ENCODE peak calls at places on chromosome 1, in nine cellular contexts. One of them, this sample, is unnamed.

GRCh38 chr1:209885403-209886218 is 52.4 kb upstream of the SYT14 start:
- DNase-seq in lung: no peak
- DNase-seq in cardiac muscle cell: no peak
- DNase-seq in psoas muscle: no peak
- DNase-seq in activated CD4-positive, alpha-beta T cell treated with anti-CD3 and anti-CD28 coated beads for 48 hours: no peak
- DNase-seq in progenitor cell of endocrine pancreas: no peak
- DNase-seq in GM20000: no peak
- DNase-seq in ascending aorta: no peak
- DNase-seq in NT2/D1: no peak
- DNase-seq in this sample: no peak

GRCh38 chr1:58848818-58849411 is 65.1 kb upstream of the JUN start:
- DNase-seq in NT2/D1: peak; percentile 36
- DNase-seq in GM20000: no peak
- DNase-seq in progenitor cell of endocrine pancreas: no peak
- DNase-seq in psoas muscle: peak; percentile 83
- DNase-seq in ascending aorta: peak; percentile 87
- DNase-seq in cardiac muscle cell: peak; percentile 94
- DNase-seq in activated CD4-positive, alpha-beta T cell treated with anti-CD3 and anti-CD28 coated beads for 48 hours: peak; percentile 29
- DNase-seq in lung: peak; percentile 59
- DNase-seq in this sample: peak; percentile 85

GRCh38 chr1:68495968-68496679 is 758 bp downstream of the DEPDC1 start:
- DNase-seq in NT2/D1: peak; percentile 9
- DNase-seq in cardiac muscle cell: no peak
- DNase-seq in progenitor cell of endocrine pancreas: no peak
- DNase-seq in ascending aorta: no peak
- DNase-seq in GM20000: peak; percentile 28
- DNase-seq in activated CD4-positive, alpha-beta T cell treated with anti-CD3 and anti-CD28 coated beads for 48 hours: no peak
- DNase-seq in lung: no peak
- DNase-seq in psoas muscle: no peak
- DNase-seq in this sample: no peak

GRCh38 chr1:230264342-230264741 is 161.8 kb downstream of the PGBD5 start:
- DNase-seq in GM20000: no peak
- DNase-seq in cardiac muscle cell: no peak
- DNase-seq in progenitor cell of endocrine pancreas: no peak
- DNase-seq in activated CD4-positive, alpha-beta T cell treated with anti-CD3 and anti-CD28 coated beads for 48 hours: no peak
- DNase-seq in ascending aorta: peak; percentile 44
- DNase-seq in psoas muscle: no peak
- DNase-seq in lung: no peak
- DNase-seq in NT2/D1: no peak
- DNase-seq in this sample: no peak

GRCh38 chr1:203691454-203691853 is 64.8 kb downstream of the ATP2B4 start:
- DNase-seq in psoas muscle: no peak
- DNase-seq in GM20000: no peak
- DNase-seq in ascending aorta: no peak
- DNase-seq in cardiac muscle cell: peak; percentile 30
- DNase-seq in NT2/D1: no peak
- DNase-seq in activated CD4-positive, alpha-beta T cell treated with anti-CD3 and anti-CD28 coated beads for 48 hours: no peak
- DNase-seq in progenitor cell of endocrine pancreas: no peak
- DNase-seq in lung: no peak
- DNase-seq in this sample: no peak

GRCh38 chr1:88736633-88737248 is 52.7 kb downstream of the PKN2 start:
- DNase-seq in cardiac muscle cell: peak; percentile 68
- DNase-seq in GM20000: no peak
- DNase-seq in psoas muscle: no peak
- DNase-seq in activated CD4-positive, alpha-beta T cell treated with anti-CD3 and anti-CD28 coated beads for 48 hours: peak; percentile 55
- DNase-seq in progenitor cell of endocrine pancreas: no peak
- DNase-seq in lung: no peak
- DNase-seq in NT2/D1: peak; percentile 28
- DNase-seq in ascending aorta: no peak
- DNase-seq in this sample: no peak

GRCh38 chr1:180720753-180721152 is 88.9 kb downstream of the XPR1 start:
- DNase-seq in NT2/D1: no peak
- DNase-seq in progenitor cell of endocrine pancreas: no peak
- DNase-seq in cardiac muscle cell: no peak
- DNase-seq in psoas muscle: no peak
- DNase-seq in GM20000: no peak
- DNase-seq in ascending aorta: no peak
- DNase-seq in activated CD4-positive, alpha-beta T cell treated with anti-CD3 and anti-CD28 coated beads for 48 hours: no peak
- DNase-seq in lung: no peak
- DNase-seq in this sample: no peak

GRCh38 chr1:99969729-99970591 is at the start of gene SLC35A3:
- DNase-seq in GM20000: peak; percentile 91
- DNase-seq in cardiac muscle cell: peak; percentile 75
- DNase-seq in lung: peak; percentile 86
- DNase-seq in ascending aorta: peak; percentile 85
- DNase-seq in NT2/D1: peak; percentile 75
- DNase-seq in psoas muscle: peak; percentile 81
- DNase-seq in progenitor cell of endocrine pancreas: peak; percentile 77
- DNase-seq in activated CD4-positive, alpha-beta T cell treated with anti-CD3 and anti-CD28 coated beads for 48 hours: peak; percentile 89
- DNase-seq in this sample: peak; percentile 79

GRCh38 chr1:15616704-15617172 is 520 bp upstream of the DDI2 start:
- DNase-seq in cardiac muscle cell: peak; percentile 66
- DNase-seq in progenitor cell of endocrine pancreas: no peak
- DNase-seq in lung: no peak
- DNase-seq in activated CD4-positive, alpha-beta T cell treated with anti-CD3 and anti-CD28 coated beads for 48 hours: no peak
- DNase-seq in NT2/D1: no peak
- DNase-seq in psoas muscle: no peak
- DNase-seq in GM20000: no peak
- DNase-seq in ascending aorta: no peak
- DNase-seq in this sample: no peak

This sample was measured in right atrium auricular region.